ENCODE peak calls at places on chromosomes 5 and 9, in four cellular contexts. S is IMR-90, C is astrocyte of the cerebellum, D is HCT116. W is an unnamed sample.

GRCh38 chr5:145854651-145855258 is 18.1 kb downstream of the GRXCR2 start:
- DNase-seq in S (peak; percentile 83), D (peak; percentile 77), C (peak; percentile 66), W (no peak)

GRCh38 chr9:112328545-112328944 is 4.9 kb downstream of the PTBP3 start:
- DNase-seq in S (no peak), C (no peak), D (no peak), W (no peak)

GRCh38 chr5:127367029-127367428 is 76.4 kb downstream of the MEGF10 start:
- DNase-seq in C (no peak), S (no peak), D (no peak), W (no peak)

GRCh38 chr5:31981361-31981955 is 192.7 kb downstream of the GOLPH3 start:
- DNase-seq in C (no peak), D (no peak), S (no peak), W (no peak)

GRCh38 chr9:114583371-114583770 is 4.2 kb upstream of the ATP6V1G1 start:
- DNase-seq in D (no peak), C (no peak), S (no peak), W (no peak)

GRCh38 chr5:57718155-57718554 is 235.5 kb upstream of the ACTBL2 start:
- DNase-seq in D (no peak), C (no peak), S (peak; percentile 78), W (no peak)

GRCh38 chr9:73553295-73553694 is 401.6 kb downstream of the ANXA1 start:
- DNase-seq in D (no peak), S (no peak), C (no peak), W (no peak)

GRCh38 chr9:76615149-76615548 is 149.1 kb upstream of the PCA3 start:
- DNase-seq in D (no peak), C (no peak), S (peak; percentile 21), W (no peak)

GRCh38 chr5:146007270-146007669 is 70.9 kb downstream of the SH3RF2 start:
- DNase-seq in D (peak; percentile 27), C (no peak), S (no peak), W (no peak)

GRCh38 chr5:170791325-170791954 is 7.9 kb downstream of the GABRP start:
- DNase-seq in C (peak; percentile 18), D (peak; percentile 49), S (peak; percentile 56), W (no peak)

GRCh38 chr5:160463775-160464465 is 42.3 kb downstream of the PTTG1 start:
- DNase-seq in D (no peak), C (peak; percentile 29), S (peak; percentile 93), W (no peak)

GRCh38 chr9:126116351-126117157 is 210.1 kb upstream of the MVB12B start:
- DNase-seq in D (no peak), C (no peak), S (no peak), W (no peak)

GRCh38 chr9:123358181-123358894 is 2.3 kb downstream of the CRB2 start:
- DNase-seq in D (no peak), C (no peak), S (no peak), W (no peak)

GRCh38 chr9:121860213-121860612 is 208.8 kb downstream of the DAB2IP start:
- DNase-seq in S (no peak), D (no peak), C (no peak), W (no peak)

GRCh38 chr5:72166070-72166979 is 59.0 kb downstream of the MAP1B start:
- DNase-seq in C (peak; percentile 85), S (peak; percentile 51), D (no peak), W (peak; percentile 41)

GRCh38 chr5:164394686-164395187 is 889.3 kb downstream of the MAT2B start:
- DNase-seq in D (no peak), C (no peak), S (no peak), W (no peak)

DNA sequence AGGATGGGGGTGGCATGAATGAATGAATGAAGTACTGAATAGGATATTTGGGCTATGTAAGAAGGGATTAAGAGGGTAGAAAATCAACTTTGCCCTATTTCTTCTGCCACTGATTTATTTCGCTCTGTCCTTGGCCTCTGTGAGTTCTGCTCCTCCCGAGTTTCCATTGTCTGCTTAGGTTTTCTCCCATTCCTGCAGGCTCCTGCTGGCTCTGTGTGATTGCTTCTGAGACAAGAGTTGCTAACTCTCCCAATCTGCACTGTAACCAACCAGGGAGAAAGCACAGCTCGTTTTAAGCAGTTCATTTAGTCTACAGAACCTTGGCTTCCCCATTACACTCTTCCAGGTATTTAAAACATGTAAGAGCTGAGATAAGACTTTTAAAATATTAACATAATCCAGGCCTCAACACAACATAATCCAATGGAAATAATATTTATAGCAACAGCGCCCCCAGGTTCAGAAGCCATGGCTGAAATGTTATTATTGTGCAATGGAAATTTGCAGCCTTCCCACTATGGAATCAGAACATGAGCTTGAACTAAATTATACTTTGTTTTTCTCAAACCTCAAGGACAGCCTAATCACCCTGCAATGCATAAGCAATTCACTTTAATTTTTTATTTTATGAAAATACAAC is 203.5 kb downstream of the ERCC6L2 start:
- DNase-seq in D (no peak), S (peak; percentile 3), C (no peak), W (no peak)
- TF ChIP-seq CTCF in D (peak; percentile 28), S (no peak), C (no peak), W (no peak)

GRCh38 chr5:113338628-113339027 is 96.2 kb downstream of the TSSK1B start:
- DNase-seq in C (no peak), D (no peak), S (no peak), W (no peak)

GRCh38 chr5:113337515-113338140 is 97.2 kb downstream of the TSSK1B start:
- DNase-seq in C (no peak), D (no peak), S (peak; percentile 67), W (no peak)

GRCh38 chr5:113343343-113343742 is 91.4 kb downstream of the TSSK1B start:
- DNase-seq in S (peak; percentile 84), D (no peak), C (no peak), W (no peak)

GRCh38 chr5:113336975-113337374 is 97.8 kb downstream of the TSSK1B start:
- DNase-seq in S (peak; percentile 77), D (peak; percentile 70), C (peak; percentile 48), W (no peak)

GRCh38 chr5:113340537-113340936 is 94.3 kb downstream of the TSSK1B start:
- DNase-seq in S (no peak), D (no peak), C (no peak), W (no peak)
- TF ChIP-seq CTCF in S (no peak), D (peak; percentile 21), C (no peak), W (no peak)

GRCh38 chr5:169595172-169595820 is 11.7 kb downstream of the SPDL1 start:
- DNase-seq in S (no peak), C (no peak), D (no peak), W (no peak)

GRCh38 chr5:169602535-169602934 is 19.0 kb downstream of the SPDL1 start:
- DNase-seq in C (no peak), S (peak; percentile 81), D (no peak), W (no peak)

DNA sequence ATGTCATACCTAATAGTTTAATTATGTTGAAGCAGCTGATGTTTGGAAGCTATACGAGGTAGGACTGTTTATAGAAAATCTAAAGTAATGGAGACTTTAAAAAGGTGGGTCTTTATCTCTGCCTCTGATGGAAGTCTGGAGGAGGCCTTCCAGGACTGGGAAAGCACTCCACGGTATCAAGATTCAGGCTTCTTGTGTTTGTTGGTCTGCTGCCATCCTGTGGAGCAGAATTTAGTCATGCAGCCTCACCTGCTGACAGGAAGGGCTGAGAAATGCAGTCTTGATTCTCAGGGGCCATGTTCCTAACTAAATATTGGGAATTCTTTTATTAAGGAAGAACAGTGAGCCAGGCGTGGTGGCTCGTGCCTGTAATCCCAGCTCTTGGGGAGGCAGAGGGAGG is 15.9 kb downstream of the SPDL1 start:
- DNase-seq in S (peak; percentile 40), D (no peak), C (peak; percentile 49), W (no peak)
- TF ChIP-seq CTCF in S (no peak), D (no peak), C (peak; percentile 9), W (no peak)

GRCh38 chr5:16457451-16457850 is 8.1 kb downstream of the ZNF622 start:
- DNase-seq in D (no peak), C (no peak), S (no peak), W (no peak)
- TF ChIP-seq CTCF in D (no peak), C (no peak), S (no peak), W (no peak)